ENCODE peak calls at places on chromosomes 6 and 20, in six cellular contexts. N, R, M, D, K and I are unnamed samples.

GRCh38 chr20:38830356-38830755 is 24.9 kb downstream of the PPP1R16B start:
- DNase-seq in N (no peak), R (no peak), M (no peak), D (no peak), K (no peak), I (no peak)

GRCh38 chr6:49551126-49551865 is 828 bp downstream of the C6orf141 start:
- DNase-seq in N (no peak), R (no peak), M (peak), D (no peak), K (no peak), I (no peak)

GRCh38 chr20:53778041-53778516 is 184.4 kb upstream of the ZNF217 start:
- DNase-seq in N (no peak), R (no peak), M (no peak), D (no peak), K (peak), I (no peak)

GRCh38 chr6:20921533-20921932 is 387.3 kb downstream of the CDKAL1 start:
- DNase-seq in N (no peak), R (no peak), M (no peak), D (no peak), K (no peak), I (no peak)

GRCh38 chr6:148565321-148565926 is 181.4 kb upstream of the UST start:
- DNase-seq in N (no peak), R (no peak), M (no peak), D (no peak), K (no peak), I (no peak)

GRCh38 chr6:163427498-163428254 is 13.2 kb downstream of the QKI start:
- DNase-seq in N (peak), R (no peak), M (peak), D (no peak), K (no peak), I (no peak)

GRCh38 chr6:11386323-11386722 is 151.2 kb upstream of the TMEM170B start:
- DNase-seq in N (no peak), R (peak), M (no peak), D (no peak), K (no peak), I (no peak)

GRCh38 chr6:138817799-138818198 is 21.9 kb downstream of the ECT2L start:
- DNase-seq in N (peak), R (no peak), M (peak), D (no peak), K (peak), I (no peak)

GRCh38 chr20:7859371-7859802 is 80.9 kb downstream of the HAO1 start:
- DNase-seq in N (peak), R (peak), M (peak), D (no peak), K (no peak), I (peak)

GRCh38 chr6:16398587-16398986 is 160.2 kb downstream of the GMPR start:
- DNase-seq in N (no peak), R (no peak), M (no peak), D (no peak), K (no peak), I (no peak)

GRCh38 chr6:138036111-138036510 is 71.1 kb downstream of the PERP start:
- DNase-seq in N (peak), R (no peak), M (no peak), D (no peak), K (peak), I (no peak)

GRCh38 chr6:27617046-27617687 is 144.3 kb upstream of the ZNF184 start:
- DNase-seq in N (peak), R (no peak), M (peak), D (no peak), K (no peak), I (no peak)

GRCh38 chr6:161443868-161444267 is 170.0 kb upstream of the AGPAT4 start:
- DNase-seq in N (no peak), R (no peak), M (peak), D (no peak), K (no peak), I (no peak)

GRCh38 chr6:47094351-47094925 is 52.3 kb upstream of the ADGRF1 start:
- DNase-seq in N (peak), R (no peak), M (no peak), D (no peak), K (no peak), I (no peak)

GRCh38 chr20:2131366-2131765 is 29.7 kb downstream of the STK35 start:
- DNase-seq in N (peak), R (no peak), M (no peak), D (no peak), K (no peak), I (no peak)

GRCh38 chr6:110063864-110064263 is 85.8 kb downstream of the GPR6 start:
- DNase-seq in N (no peak), R (no peak), M (no peak), D (no peak), K (no peak), I (peak)

GRCh38 chr6:100599088-100599770 is 134.5 kb upstream of the SIM1 start:
- DNase-seq in N (no peak), R (no peak), M (no peak), D (no peak), K (no peak), I (no peak)
- H3K4me3 ChIP-seq in N (no peak), R (no peak), M (no peak), D (no peak), K (no peak), I (no peak)

DNA sequence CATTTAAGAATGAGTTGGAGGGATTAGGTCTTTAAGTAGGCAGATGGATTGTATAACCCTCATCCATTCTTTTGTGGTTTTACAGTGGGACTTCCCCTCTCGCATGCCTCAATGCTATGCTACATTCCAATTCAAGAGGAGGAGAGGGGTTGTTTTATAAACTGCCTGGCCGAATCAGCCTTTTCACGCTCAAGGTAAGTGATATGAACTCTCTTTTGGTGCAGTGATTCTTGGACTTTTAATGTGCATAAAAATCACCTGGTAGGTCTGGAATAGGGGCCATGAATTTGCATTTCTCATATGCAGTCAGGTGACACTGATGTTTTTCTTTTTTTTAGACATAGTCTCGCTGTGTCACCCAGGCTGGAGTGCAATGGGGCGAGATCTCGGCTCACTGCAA is 10.8 kb downstream of the ASXL1 start:
- DNase-seq in N (no peak), R (no peak), M (peak), D (no peak), K (no peak), I (no peak)
- H3K4me3 ChIP-seq in N (no peak), R (peak), M (no peak), D (no peak), K (no peak), I (no peak)

GRCh38 chr20:51398552-51398951 is 144.0 kb downstream of the NFATC2 start:
- DNase-seq in N (no peak), R (no peak), M (no peak), D (no peak), K (no peak), I (no peak)

GRCh38 chr20:51399138-51399890 is 143.2 kb downstream of the NFATC2 start:
- DNase-seq in N (no peak), R (no peak), M (no peak), D (no peak), K (no peak), I (no peak)

GRCh38 chr20:51398083-51398482 is 144.4 kb downstream of the NFATC2 start:
- DNase-seq in N (no peak), R (no peak), M (no peak), D (no peak), K (no peak), I (no peak)

GRCh38 chr20:51402201-51402600 is 140.3 kb downstream of the NFATC2 start:
- DNase-seq in N (no peak), R (no peak), M (no peak), D (no peak), K (no peak), I (peak)

DNA sequence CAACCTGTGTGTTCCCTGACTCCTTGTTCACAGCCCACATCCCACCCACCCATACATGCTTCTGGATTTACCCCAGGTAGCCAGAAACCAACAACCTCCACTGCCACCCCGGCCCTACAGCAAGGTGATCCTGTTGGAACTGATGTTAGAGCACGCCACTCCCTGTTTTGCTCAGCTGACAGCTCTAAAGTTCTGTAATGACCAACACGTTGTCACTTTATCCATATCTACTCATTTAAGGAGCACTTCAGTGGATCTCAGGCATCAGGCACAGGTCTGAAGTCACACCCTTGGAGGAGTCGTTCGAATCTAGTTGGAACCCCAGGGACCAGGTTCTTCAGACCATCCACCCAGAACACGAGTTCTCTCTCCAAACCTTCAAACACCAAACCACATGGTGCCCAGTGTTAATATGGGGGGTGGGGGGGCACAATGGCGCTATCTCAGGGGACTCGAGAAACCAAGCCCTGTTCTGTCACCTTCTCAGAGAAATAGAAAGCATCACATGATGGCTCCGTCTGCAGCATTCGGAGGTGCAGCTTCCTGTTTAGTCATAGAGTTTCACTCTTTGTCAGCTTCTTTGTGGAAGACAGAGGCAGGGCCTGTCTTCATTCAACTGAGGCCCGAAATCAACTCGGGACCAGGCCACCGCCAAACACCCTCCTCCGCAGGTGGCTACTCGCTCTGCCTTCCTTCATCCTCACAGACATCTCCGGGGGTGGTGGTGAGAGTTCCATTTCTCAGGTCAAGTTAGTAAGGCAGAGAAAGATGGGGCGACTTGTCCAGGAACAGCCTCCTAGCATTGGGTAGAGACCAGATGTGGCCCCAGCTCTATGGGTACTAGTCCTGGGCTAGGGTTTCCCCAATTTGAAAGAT is 142.2 kb downstream of the NFATC2 start:
- DNase-seq in N (no peak), R (peak), M (no peak), D (no peak), K (no peak), I (no peak)
- H3K4me3 ChIP-seq in N (no peak), R (no peak), M (no peak), D (no peak), K (no peak), I (no peak)

GRCh38 chr6:80639243-80639642 is 532.8 kb downstream of the BCKDHB start:
- DNase-seq in N (no peak), R (no peak), M (no peak), D (no peak), K (no peak), I (no peak)
- H3K4me3 ChIP-seq in N (no peak), R (no peak), M (no peak), D (no peak), K (no peak), I (no peak)

GRCh38 chr6:98825602-98826230 is 8.7 kb upstream of the POU3F2 start:
- DNase-seq in N (no peak), R (no peak), M (peak), D (no peak), K (no peak), I (no peak)

GRCh38 chr6:98824907-98825601 is 9.3 kb upstream of the POU3F2 start:
- DNase-seq in N (no peak), R (no peak), M (peak), D (no peak), K (no peak), I (no peak)

GRCh38 chr6:98823845-98824162 is 10.6 kb upstream of the POU3F2 start:
- DNase-seq in N (no peak), R (no peak), M (no peak), D (no peak), K (no peak), I (no peak)

GRCh38 chr6:98823428-98823827 is 10.9 kb upstream of the POU3F2 start:
- DNase-seq in N (no peak), R (no peak), M (no peak), D (no peak), K (no peak), I (no peak)

DNA sequence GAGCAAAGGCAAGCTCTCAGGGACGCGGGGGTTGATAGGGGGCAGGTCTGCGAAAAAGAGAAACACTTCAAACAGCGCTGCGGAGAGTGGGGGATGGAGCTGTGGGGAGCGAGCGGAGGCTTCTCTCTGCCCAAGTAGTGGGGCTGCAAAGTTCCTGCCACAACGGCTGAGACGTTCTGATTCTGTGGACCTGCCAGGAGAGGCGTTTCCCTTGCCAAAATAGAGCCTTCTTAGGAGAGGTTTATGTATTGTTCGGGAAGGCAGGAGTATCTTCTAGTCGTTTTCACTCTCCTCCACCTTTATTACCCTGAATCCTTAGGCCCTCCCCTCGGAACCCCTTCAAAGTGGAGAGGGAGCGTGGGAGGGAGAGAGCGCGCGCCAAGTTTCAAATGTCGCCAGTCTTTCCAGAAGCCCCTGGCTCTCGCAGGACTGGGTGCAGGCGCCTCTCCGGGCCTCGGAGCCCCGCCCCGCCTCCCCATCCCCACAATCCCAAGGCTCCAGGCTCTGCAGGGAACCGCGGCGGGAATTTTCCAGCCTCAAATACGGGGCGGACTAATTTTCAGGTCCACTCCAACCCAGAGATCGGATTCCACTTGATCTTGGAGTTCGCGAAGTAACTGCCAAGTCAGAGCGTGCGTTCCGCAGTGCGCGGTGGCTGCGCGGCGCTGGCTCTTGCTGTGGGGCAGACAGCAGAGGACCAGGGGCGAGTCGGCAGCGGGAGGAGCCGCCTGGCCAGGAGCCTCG is 10.0 kb upstream of the POU3F2 start:
- DNase-seq in N (no peak), R (no peak), M (peak), D (no peak), K (no peak), I (peak)
- H3K4me3 ChIP-seq in N (no peak), R (no peak), M (peak), D (peak), K (no peak), I (peak)

DNA sequence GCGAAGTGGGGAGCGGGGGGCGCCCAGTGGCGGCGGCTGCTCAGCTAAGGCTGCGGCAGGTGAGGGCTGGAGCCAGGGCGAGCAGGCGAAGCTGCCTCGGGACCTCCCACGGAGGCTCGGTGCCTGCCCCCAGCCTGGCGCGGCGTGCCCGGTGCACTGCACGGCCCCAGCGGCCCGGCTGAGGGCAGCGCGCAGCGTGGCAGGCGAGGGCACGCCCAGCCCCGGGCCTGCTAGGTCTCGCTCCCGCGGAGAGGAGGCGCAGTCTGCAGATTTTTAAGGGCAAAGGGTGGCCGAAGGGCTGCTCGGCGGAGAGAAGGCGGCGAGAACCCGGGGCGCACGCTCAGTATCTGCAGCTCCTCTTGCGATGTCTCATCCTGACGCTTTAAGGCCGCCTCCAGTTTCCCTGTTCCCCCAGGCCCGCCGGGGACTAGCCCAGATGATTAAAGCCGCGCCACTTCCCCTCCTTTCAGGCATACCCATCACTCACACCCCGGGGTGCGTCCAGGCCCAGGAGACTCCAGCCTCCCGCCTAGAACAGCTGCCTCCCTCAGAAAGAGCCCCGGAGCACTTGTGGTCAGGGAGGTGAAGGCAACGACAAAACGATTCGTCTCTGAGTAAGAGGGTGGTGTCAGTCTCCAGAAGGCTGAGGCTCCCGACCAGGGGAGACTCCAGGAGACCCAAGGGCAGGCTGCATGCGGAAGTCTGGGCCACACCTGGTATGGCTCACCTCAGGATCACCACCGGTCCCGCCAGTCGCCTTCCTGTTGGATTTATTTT is at the start of gene FERMT1:
- DNase-seq in N (peak), R (no peak), M (peak), D (no peak), K (no peak), I (no peak)
- H3K4me3 ChIP-seq in N (peak), R (no peak), M (peak), D (peak), K (peak), I (no peak)